ENCODE peak calls at places on chromosome 15, in four cellular contexts. Z, G, T and I are unnamed samples.

GRCh38 chr15:70491183-70491621 is 272.2 kb downstream of the UACA start:
- DNase-seq in Z (no peak), G (no peak), T (no peak), I (no peak)

GRCh38 chr15:91045065-91045464 is 22.7 kb upstream of the VPS33B start:
- DNase-seq in Z (no peak), G (no peak), T (no peak), I (no peak)

GRCh38 chr15:70236306-70237103 is 138.8 kb upstream of the TLE3 start:
- DNase-seq in T (no peak), G (peak), Z (peak), I (peak)

GRCh38 chr15:92061511-92062200 is 208.1 kb downstream of the SLCO3A1 start:
- DNase-seq in Z (no peak), T (no peak), G (no peak), I (no peak)

GRCh38 chr15:57559875-57560274 is 31.8 kb upstream of the MYZAP start:
- DNase-seq in Z (peak), G (no peak), T (peak), I (no peak)

GRCh38 chr15:55915876-55916567 is 77.4 kb downstream of the NEDD4 start:
- DNase-seq in T (no peak), G (no peak), Z (peak), I (peak)

GRCh38 chr15:88912500-88912921 is 668 bp downstream of the MFGE8 start:
- DNase-seq in T (no peak), G (no peak), Z (peak), I (no peak)

GRCh38 chr15:92205255-92205739 is 188.4 kb upstream of the ST8SIA2 start:
- DNase-seq in T (no peak), G (no peak), Z (no peak), I (no peak)

GRCh38 chr15:57375827-57376694 is at the start of gene CGNL1:
- DNase-seq in G (no peak), T (no peak), Z (peak), I (no peak)

GRCh38 chr15:57184502-57184901 is 191.8 kb upstream of the CGNL1 start:
- DNase-seq in T (no peak), Z (no peak), G (no peak), I (peak)

GRCh38 chr15:51046799-51047449 is 47.8 kb downstream of the TNFAIP8L3 start:
- DNase-seq in Z (peak), T (no peak), G (peak), I (peak)

GRCh38 chr15:71194286-71194685 is 79.0 kb downstream of the THSD4 start:
- DNase-seq in G (no peak), T (no peak), Z (no peak), I (no peak)

DNA sequence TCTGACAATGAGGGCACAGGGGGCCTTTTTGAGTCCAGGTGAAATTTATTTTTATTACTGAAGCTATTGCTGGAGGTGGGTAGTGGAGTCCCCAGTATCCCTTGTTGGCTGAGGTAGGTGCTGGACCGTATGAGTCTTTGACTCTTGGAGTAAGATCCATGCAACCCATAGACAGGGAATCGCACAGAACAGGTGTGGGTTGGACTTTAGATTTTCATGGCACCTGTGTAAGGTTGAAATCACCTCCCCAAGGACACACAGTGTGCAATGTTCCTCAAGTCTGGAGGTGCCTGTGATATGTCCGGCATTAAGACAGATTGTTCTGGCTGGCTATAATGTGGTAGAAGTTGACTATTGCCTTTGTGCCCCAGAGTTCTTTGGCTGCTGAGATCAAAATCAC is 23.5 kb downstream of the MKRN3 start:
- DNase-seq in T (no peak), G (no peak), Z (no peak), I (no peak)
- TF ChIP-seq CTCF in T (no peak), G (no peak), Z (no peak), I (no peak)

GRCh38 chr15:76058714-76059319 is 968 bp upstream of the TMEM266 start:
- DNase-seq in G (no peak), T (no peak), Z (peak), I (peak)

GRCh38 chr15:76056931-76057330 is 2.9 kb upstream of the TMEM266 start:
- DNase-seq in Z (no peak), T (no peak), G (no peak), I (no peak)

GRCh38 chr15:76059320-76060097 is at the start of gene TMEM266:
- DNase-seq in Z (no peak), G (no peak), T (no peak), I (peak)

GRCh38 chr15:76060098-76060989 is 559 bp downstream of the TMEM266 start:
- DNase-seq in Z (no peak), T (no peak), G (no peak), I (no peak)

GRCh38 chr15:76057332-76058000 is 2.3 kb upstream of the TMEM266 start:
- DNase-seq in Z (peak), G (no peak), T (no peak), I (peak)
- H3K4me3 ChIP-seq in Z (no peak), G (no peak), T (peak), I (peak)

DNA sequence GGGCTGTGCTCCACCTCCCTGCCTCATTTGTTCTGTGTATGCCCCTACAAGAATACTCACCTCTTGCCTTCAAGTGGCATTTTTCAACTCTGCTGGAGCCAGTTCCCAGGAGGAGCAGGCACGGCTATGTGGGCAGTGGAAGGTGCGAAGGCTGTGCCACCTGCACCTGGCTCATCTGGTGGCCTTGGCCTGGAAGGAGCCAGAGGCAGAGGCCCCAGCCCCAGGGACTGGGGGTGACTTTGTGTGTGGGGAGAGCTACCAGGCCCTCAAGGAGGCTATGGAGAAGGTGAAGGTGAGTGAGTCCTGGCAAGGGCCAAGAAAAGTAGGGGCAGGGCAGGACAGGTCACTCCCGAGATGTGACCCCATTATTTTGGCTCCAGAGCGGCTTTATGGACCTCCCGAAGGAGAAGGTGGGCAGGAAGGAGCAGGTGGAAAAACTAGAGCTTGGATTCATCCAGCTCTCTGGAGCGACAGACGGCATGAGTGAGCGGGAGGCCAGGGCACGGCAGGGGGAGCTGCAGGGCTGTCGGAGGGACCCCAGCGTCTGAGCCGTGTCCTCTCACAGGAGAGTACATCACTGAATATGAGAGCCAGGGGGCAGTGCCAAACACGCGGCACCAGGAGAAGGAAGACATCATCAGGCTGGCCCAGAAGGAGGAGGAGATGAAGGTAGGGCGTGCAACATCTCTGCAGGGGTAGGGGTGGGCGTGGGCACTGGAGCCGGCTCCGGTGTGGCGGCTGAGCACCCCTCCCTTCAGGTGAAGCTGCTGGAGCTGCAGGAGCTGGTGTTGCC is 57.3 kb upstream of the UBE2Q2 start:
- DNase-seq in Z (peak), T (no peak), G (no peak), I (peak)
- TF ChIP-seq CTCF in Z (peak), T (no peak), G (peak), I (no peak)

GRCh38 chr15:67089218-67090193 is 24.1 kb downstream of the SMAD3 start:
- DNase-seq in G (no peak), T (no peak), Z (no peak), I (no peak)

GRCh38 chr15:67091966-67092677 is 26.7 kb downstream of the SMAD3 start:
- DNase-seq in G (no peak), T (no peak), Z (no peak), I (no peak)

GRCh38 chr15:67090297-67091072 is 25.1 kb downstream of the SMAD3 start:
- DNase-seq in G (no peak), Z (no peak), T (no peak), I (no peak)

GRCh38 chr15:67092726-67093125 is 27.3 kb downstream of the SMAD3 start:
- DNase-seq in T (no peak), Z (no peak), G (no peak), I (no peak)

GRCh38 chr15:67091073-67091965 is 25.9 kb downstream of the SMAD3 start:
- DNase-seq in G (peak), Z (peak), T (peak), I (peak)
- H3K4me3 ChIP-seq in G (peak), Z (no peak), T (peak), I (no peak)

GRCh38 chr15:42911058-42911592 is 9.5 kb downstream of the TTBK2 start:
- DNase-seq in G (no peak), T (no peak), Z (peak), I (peak)
- TF ChIP-seq CTCF in G (no peak), T (no peak), Z (no peak), I (no peak)